ENCODE peak calls at places on chromosomes 4 and X, in ten cellular contexts. U, R, S, V, M, T, W, Y, P and O are unnamed samples.

GRCh38 chrX:71253253-71254091 is 468 bp downstream of the ZMYM3 start:
- DNase-seq in U (peak), R (no peak), S (peak), V (peak), M (no peak), T (peak), W (peak), Y (peak), P (no peak), O (peak)

GRCh38 chrX:11137543-11138139 is 26.5 kb downstream of the HCCS start:
- DNase-seq in U (no peak), R (no peak), S (peak), V (no peak), M (peak), T (no peak), W (peak), Y (peak), P (no peak), O (peak)

GRCh38 chr4:79987401-79987800 is 85.6 kb downstream of the ANTXR2 start:
- DNase-seq in U (no peak), R (no peak), S (no peak), V (no peak), M (no peak), T (no peak), W (no peak), Y (no peak), P (no peak), O (no peak)

GRCh38 chrX:48798318-48798717 is 3.5 kb upstream of the HDAC6 start:
- DNase-seq in U (no peak), R (no peak), S (no peak), V (no peak), M (no peak), T (no peak), W (no peak), Y (no peak), P (no peak), O (no peak)

GRCh38 chr4:1081689-1082040 is 31.7 kb downstream of the RNF212 start:
- DNase-seq in U (no peak), R (no peak), S (no peak), V (no peak), M (no peak), T (no peak), W (peak), Y (peak), P (no peak), O (no peak)

GRCh38 chr4:87995435-87995834 is 12.0 kb upstream of the PKD2 start:
- DNase-seq in U (no peak), R (no peak), S (no peak), V (no peak), M (no peak), T (no peak), W (no peak), Y (no peak), P (no peak), O (no peak)

GRCh38 chr4:40843696-40844095 is 93.9 kb downstream of the NSUN7 start:
- DNase-seq in U (no peak), R (no peak), S (peak), V (no peak), M (no peak), T (no peak), W (no peak), Y (peak), P (no peak), O (no peak)

GRCh38 chr4:93182722-93183121 is 645.8 kb upstream of the ATOH1 start:
- DNase-seq in U (no peak), R (no peak), S (peak), V (no peak), M (no peak), T (no peak), W (no peak), Y (peak), P (peak), O (no peak)

GRCh38 chrX:25049347-25049746 is 33.6 kb upstream of the ARX start:
- DNase-seq in U (no peak), R (no peak), S (no peak), V (no peak), M (no peak), T (no peak), W (peak), Y (peak), P (peak), O (no peak)

GRCh38 chr4:111323496-111323895 is 700.6 kb upstream of the PITX2 start:
- DNase-seq in U (no peak), R (no peak), S (no peak), V (no peak), M (no peak), T (no peak), W (peak), Y (no peak), P (peak), O (no peak)

GRCh38 chr4:186424745-186425144 is 130.6 kb downstream of the MTNR1A start:
- DNase-seq in U (no peak), R (no peak), S (no peak), V (no peak), M (no peak), T (no peak), W (no peak), Y (no peak), P (no peak), O (no peak)

GRCh38 chr4:109174224-109174953 is 128.1 kb downstream of the COL25A1 start:
- DNase-seq in U (no peak), R (no peak), S (no peak), V (no peak), M (no peak), T (no peak), W (no peak), Y (no peak), P (no peak), O (no peak)

GRCh38 chr4:159227984-159228383 is 125.1 kb downstream of the RAPGEF2 start:
- DNase-seq in U (peak), R (no peak), S (peak), V (peak), M (peak), T (no peak), W (peak), Y (peak), P (peak), O (peak)

GRCh38 chr4:14247767-14248166 is 620.2 kb upstream of the BOD1L1 start:
- DNase-seq in U (no peak), R (no peak), S (no peak), V (no peak), M (no peak), T (no peak), W (no peak), Y (no peak), P (no peak), O (no peak)